ENCODE peak calls at places on chromosomes 11 and 22, in six cellular contexts. One of them, this sample, is unnamed.
A peak's percentile ranks its signal among the peaks of the same experiment; 100 is the strongest.

GRCh38 chr11:19244084-19244483 is 3.3 kb upstream of the E2F8 start:
- DNase-seq in fibroblast of lung: no peak
- DNase-seq in body of pancreas: peak; percentile 40
- DNase-seq in left lung: no peak
- DNase-seq in hepatocyte: peak; percentile 37
- DNase-seq in neural crest cell: no peak
- DNase-seq in this sample: no peak

GRCh38 chr11:69106124-69106811 is 49.5 kb upstream of the SMIM38 start:
- DNase-seq in fibroblast of lung: no peak
- DNase-seq in body of pancreas: peak; percentile 46
- DNase-seq in left lung: peak; percentile 81
- DNase-seq in hepatocyte: no peak
- DNase-seq in neural crest cell: no peak
- DNase-seq in this sample: no peak

GRCh38 chr22:26446808-26447515 is 17.9 kb downstream of the ASPHD2 start:
- DNase-seq in fibroblast of lung: no peak
- DNase-seq in body of pancreas: no peak
- DNase-seq in left lung: no peak
- DNase-seq in hepatocyte: no peak
- DNase-seq in neural crest cell: no peak
- DNase-seq in this sample: no peak

GRCh38 chr11:1530686-1531256 is 41.3 kb downstream of the DUSP8 start:
- DNase-seq in fibroblast of lung: no peak
- DNase-seq in body of pancreas: no peak
- DNase-seq in left lung: peak; percentile 65
- DNase-seq in hepatocyte: no peak
- DNase-seq in neural crest cell: no peak
- DNase-seq in this sample: no peak

GRCh38 chr11:9626778-9627394 is 37.0 kb upstream of the SWAP70 start:
- DNase-seq in fibroblast of lung: no peak
- DNase-seq in body of pancreas: no peak
- DNase-seq in left lung: no peak
- DNase-seq in hepatocyte: no peak
- DNase-seq in neural crest cell: peak; percentile 24
- DNase-seq in this sample: no peak

GRCh38 chr11:97964332-97965004 is 1056.3 kb upstream of the CNTN5 start:
- DNase-seq in fibroblast of lung: no peak
- DNase-seq in body of pancreas: no peak
- DNase-seq in left lung: no peak
- DNase-seq in hepatocyte: no peak
- DNase-seq in neural crest cell: no peak
- DNase-seq in this sample: no peak

GRCh38 chr22:49820984-49821383 is 6.7 kb downstream of the BRD1 start:
- DNase-seq in fibroblast of lung: no peak
- DNase-seq in body of pancreas: no peak
- DNase-seq in left lung: no peak
- DNase-seq in hepatocyte: no peak
- DNase-seq in neural crest cell: no peak
- DNase-seq in this sample: no peak

GRCh38 chr11:114171257-114172054 is 111.9 kb downstream of the ZBTB16 start:
- DNase-seq in fibroblast of lung: no peak
- DNase-seq in body of pancreas: peak; percentile 97
- DNase-seq in left lung: no peak
- DNase-seq in hepatocyte: peak; percentile 69
- DNase-seq in neural crest cell: no peak
- DNase-seq in this sample: no peak

GRCh38 chr11:44626645-44627044 is 61.2 kb downstream of the CD82 start:
- DNase-seq in fibroblast of lung: no peak
- DNase-seq in body of pancreas: no peak
- DNase-seq in left lung: no peak
- DNase-seq in hepatocyte: no peak
- DNase-seq in neural crest cell: no peak
- DNase-seq in this sample: no peak

GRCh38 chr22:24925586-24926427 is 20.7 kb downstream of the LHFPL7 start:
- DNase-seq in fibroblast of lung: no peak
- DNase-seq in body of pancreas: no peak
- DNase-seq in left lung: no peak
- DNase-seq in hepatocyte: no peak
- DNase-seq in neural crest cell: no peak
- DNase-seq in this sample: no peak

GRCh38 chr11:111414267-111414931 is 35.3 kb upstream of the POU2AF1 start:
- DNase-seq in fibroblast of lung: no peak
- DNase-seq in body of pancreas: no peak
- DNase-seq in left lung: no peak
- DNase-seq in hepatocyte: no peak
- DNase-seq in neural crest cell: no peak
- DNase-seq in this sample: no peak

GRCh38 chr22:50269573-50270301 is 443 bp downstream of the MAPK11 start:
- DNase-seq in fibroblast of lung: peak; percentile 67
- DNase-seq in body of pancreas: no peak
- DNase-seq in left lung: no peak
- DNase-seq in hepatocyte: peak; percentile 53
- DNase-seq in neural crest cell: no peak
- DNase-seq in this sample: no peak

GRCh38 chr22:21797444-21798221 is 62.0 kb upstream of the YPEL1 start:
- DNase-seq in fibroblast of lung: peak; percentile 74
- DNase-seq in body of pancreas: no peak
- DNase-seq in left lung: no peak
- DNase-seq in hepatocyte: no peak
- DNase-seq in neural crest cell: no peak
- DNase-seq in this sample: no peak

GRCh38 chr11:115092516-115092915 is 411.7 kb downstream of the CADM1 start:
- DNase-seq in fibroblast of lung: peak; percentile 4
- DNase-seq in body of pancreas: no peak
- DNase-seq in left lung: no peak
- DNase-seq in hepatocyte: no peak
- DNase-seq in neural crest cell: no peak
- DNase-seq in this sample: no peak

GRCh38 chr22:19057999-19058491 is 64.2 kb downstream of the DGCR2 start:
- DNase-seq in fibroblast of lung: no peak
- DNase-seq in body of pancreas: peak; percentile 46
- DNase-seq in left lung: no peak
- DNase-seq in hepatocyte: no peak
- DNase-seq in neural crest cell: no peak
- DNase-seq in this sample: no peak

GRCh38 chr11:91219501-91219900 is 996.7 kb upstream of the CHORDC1 start:
- DNase-seq in fibroblast of lung: peak; percentile 43
- DNase-seq in body of pancreas: no peak
- DNase-seq in left lung: no peak
- DNase-seq in hepatocyte: no peak
- DNase-seq in neural crest cell: no peak
- DNase-seq in this sample: no peak

GRCh38 chr11:45187375-45187774 is 40.9 kb downstream of the PRDM11 start:
- DNase-seq in fibroblast of lung: no peak
- DNase-seq in body of pancreas: no peak
- DNase-seq in left lung: no peak
- DNase-seq in hepatocyte: no peak
- DNase-seq in neural crest cell: no peak
- DNase-seq in this sample: no peak

GRCh38 chr22:29315286-29316195 is at the start of gene RASL10A:
- DNase-seq in fibroblast of lung: no peak
- DNase-seq in body of pancreas: no peak
- DNase-seq in left lung: peak; percentile 77
- DNase-seq in hepatocyte: no peak
- DNase-seq in neural crest cell: no peak
- DNase-seq in this sample: no peak

GRCh38 chr11:94194712-94195111 is 66.1 kb downstream of the PANX1 start:
- DNase-seq in fibroblast of lung: peak; percentile 23
- DNase-seq in body of pancreas: no peak
- DNase-seq in left lung: peak; percentile 53
- DNase-seq in hepatocyte: no peak
- DNase-seq in neural crest cell: no peak
- DNase-seq in this sample: no peak

GRCh38 chr11:40292636-40293585 is 1166.5 kb downstream of the LRRC4C start:
- DNase-seq in fibroblast of lung: peak; percentile 34
- DNase-seq in body of pancreas: no peak
- DNase-seq in left lung: peak; percentile 60
- DNase-seq in hepatocyte: peak; percentile 21
- DNase-seq in neural crest cell: peak; percentile 9
- DNase-seq in this sample: no peak

GRCh38 chr11:17696741-17697140 is 22.6 kb upstream of the MYOD1 start:
- DNase-seq in fibroblast of lung: no peak
- DNase-seq in body of pancreas: no peak
- DNase-seq in left lung: no peak
- DNase-seq in hepatocyte: no peak
- DNase-seq in neural crest cell: no peak
- DNase-seq in this sample: no peak

GRCh38 chr11:45850446-45850845 is 3.2 kb downstream of the CRY2 start:
- DNase-seq in fibroblast of lung: peak; percentile 64
- DNase-seq in body of pancreas: no peak
- DNase-seq in left lung: no peak
- DNase-seq in hepatocyte: no peak
- DNase-seq in neural crest cell: no peak
- DNase-seq in this sample: no peak

GRCh38 chr22:39297490-39298193 is 21.8 kb downstream of the RPL3 start:
- DNase-seq in fibroblast of lung: peak; percentile 59
- DNase-seq in body of pancreas: peak; percentile 81
- DNase-seq in left lung: no peak
- DNase-seq in hepatocyte: no peak
- DNase-seq in neural crest cell: no peak
- DNase-seq in this sample: no peak

GRCh38 chr11:100957499-100957898 is 172.1 kb downstream of the PGR start:
- DNase-seq in fibroblast of lung: no peak
- DNase-seq in body of pancreas: no peak
- DNase-seq in left lung: no peak
- DNase-seq in hepatocyte: no peak
- DNase-seq in neural crest cell: no peak
- DNase-seq in this sample: no peak

GRCh38 chr22:37195921-37196320 is 7.9 kb upstream of the C1QTNF6 start:
- DNase-seq in fibroblast of lung: peak; percentile 55
- DNase-seq in body of pancreas: no peak
- DNase-seq in left lung: peak; percentile 44
- DNase-seq in hepatocyte: no peak
- DNase-seq in neural crest cell: no peak
- DNase-seq in this sample: no peak

GRCh38 chr11:68904458-68904847 is 762 bp downstream of the IGHMBP2 start:
- DNase-seq in fibroblast of lung: no peak
- DNase-seq in body of pancreas: no peak
- DNase-seq in left lung: peak; percentile 88
- DNase-seq in hepatocyte: peak; percentile 46
- DNase-seq in neural crest cell: no peak
- DNase-seq in this sample: no peak

GRCh38 chr11:12102588-12103410 is 7.6 kb upstream of the MICAL2 start:
- DNase-seq in fibroblast of lung: no peak
- DNase-seq in body of pancreas: no peak
- DNase-seq in left lung: no peak
- DNase-seq in hepatocyte: no peak
- DNase-seq in neural crest cell: no peak
- DNase-seq in this sample: no peak
- TF ChIP-seq CTCF in fibroblast of lung: peak; percentile 7
- TF ChIP-seq CTCF in body of pancreas: no peak
- TF ChIP-seq CTCF in left lung: no peak
- TF ChIP-seq CTCF in hepatocyte: no peak
- TF ChIP-seq CTCF in neural crest cell: no peak
- TF ChIP-seq CTCF in this sample: no peak

DNA sequence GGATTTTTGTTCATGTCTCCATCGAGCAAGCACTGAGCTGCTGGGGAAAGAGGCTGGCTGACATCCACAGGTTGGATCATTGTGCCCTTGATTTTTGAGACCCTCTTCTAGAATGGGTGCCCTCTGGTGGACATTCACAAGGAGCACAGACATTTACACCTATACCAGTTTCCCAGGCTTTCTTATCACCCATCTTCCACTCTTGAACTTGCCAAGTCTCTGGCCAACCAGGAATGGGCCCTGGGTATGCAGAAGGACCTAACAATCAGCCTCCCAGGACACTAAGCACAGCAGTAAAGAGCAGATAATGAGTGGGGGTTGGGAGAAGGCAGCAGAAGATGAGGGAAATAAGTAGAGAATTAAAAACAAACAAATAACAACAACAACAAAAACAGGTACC is 5.7 kb upstream of the INTS4 start:
- DNase-seq in fibroblast of lung: peak; percentile 70
- DNase-seq in body of pancreas: peak; percentile 72
- DNase-seq in left lung: no peak
- DNase-seq in hepatocyte: peak; percentile 78
- DNase-seq in neural crest cell: peak; percentile 45
- DNase-seq in this sample: peak; percentile 52
- TF ChIP-seq CTCF in fibroblast of lung: peak; percentile 78
- TF ChIP-seq CTCF in body of pancreas: peak; percentile 52
- TF ChIP-seq CTCF in left lung: peak; percentile 56
- TF ChIP-seq CTCF in hepatocyte: peak; percentile 68
- TF ChIP-seq CTCF in neural crest cell: peak; percentile 74
- TF ChIP-seq CTCF in this sample: peak; percentile 76

GRCh38 chr22:30612789-30613188 is 5.8 kb downstream of the TCN2 start:
- DNase-seq in fibroblast of lung: no peak
- DNase-seq in body of pancreas: no peak
- DNase-seq in left lung: no peak
- DNase-seq in hepatocyte: no peak
- DNase-seq in neural crest cell: no peak
- DNase-seq in this sample: no peak
- TF ChIP-seq CTCF in fibroblast of lung: no peak
- TF ChIP-seq CTCF in body of pancreas: no peak
- TF ChIP-seq CTCF in left lung: no peak
- TF ChIP-seq CTCF in hepatocyte: no peak
- TF ChIP-seq CTCF in neural crest cell: no peak
- TF ChIP-seq CTCF in this sample: no peak

GRCh38 chr11:102064316-102064715 is 17.1 kb downstream of the CFAP300 start:
- DNase-seq in fibroblast of lung: no peak
- DNase-seq in body of pancreas: no peak
- DNase-seq in left lung: no peak
- DNase-seq in hepatocyte: no peak
- DNase-seq in neural crest cell: no peak
- DNase-seq in this sample: no peak

GRCh38 chr11:102062106-102062505 is 14.9 kb downstream of the CFAP300 start:
- DNase-seq in fibroblast of lung: no peak
- DNase-seq in body of pancreas: no peak
- DNase-seq in left lung: no peak
- DNase-seq in hepatocyte: no peak
- DNase-seq in neural crest cell: no peak
- DNase-seq in this sample: no peak

GRCh38 chr11:102061276-102061675 is 14.0 kb downstream of the CFAP300 start:
- DNase-seq in fibroblast of lung: no peak
- DNase-seq in body of pancreas: no peak
- DNase-seq in left lung: no peak
- DNase-seq in hepatocyte: peak; percentile 24
- DNase-seq in neural crest cell: no peak
- DNase-seq in this sample: no peak
- TF ChIP-seq CTCF in fibroblast of lung: peak; percentile 58
- TF ChIP-seq CTCF in body of pancreas: no peak
- TF ChIP-seq CTCF in left lung: no peak
- TF ChIP-seq CTCF in hepatocyte: peak; percentile 39
- TF ChIP-seq CTCF in neural crest cell: no peak
- TF ChIP-seq CTCF in this sample: peak; percentile 3